ENCODE peak calls at places on chromosomes 6 and 20, in nine cellular contexts. T is pancreas; I is CD8-positive, alpha-beta T cell; S is ovary; Y is neural progenitor cell; B is Peyer's patch; H is stomach; A is thoracic aorta; U is heart right ventricle. X is an unnamed sample.
A peak's percentile ranks its signal among the peaks of the same experiment; 100 is the strongest.

GRCh38 chr20:13147071-13147961 is 73.8 kb upstream of the ISM1 start:
- DNase-seq in T (no peak), Y (no peak), A (no peak), I (no peak), H (no peak), B (no peak), U (no peak), S (peak; percentile 36), X (no peak)

GRCh38 chr20:59525500-59526241 is 78.7 kb upstream of the PHACTR3 start:
- DNase-seq in B (peak; percentile 65), H (peak; percentile 58), Y (peak; percentile 84), A (no peak), U (peak; percentile 59), T (no peak), S (peak; percentile 64), I (no peak), X (no peak)

GRCh38 chr20:48933017-48933766 is 11.7 kb downstream of the ARFGEF2 start:
- DNase-seq in A (no peak), U (no peak), T (no peak), S (no peak), B (peak; percentile 74), Y (no peak), H (no peak), I (no peak), X (no peak)

GRCh38 chr6:41642090-41642959 is 4.1 kb downstream of the MDFI start:
- DNase-seq in I (no peak), H (no peak), A (no peak), T (no peak), B (peak; percentile 40), U (no peak), S (no peak), Y (no peak), X (no peak)

GRCh38 chr6:79632580-79632979 is 1.5 kb downstream of the SH3BGRL2 start:
- DNase-seq in S (no peak), U (no peak), T (no peak), H (no peak), A (no peak), B (no peak), I (no peak), Y (no peak), X (no peak)

GRCh38 chr6:18350271-18350670 is 36.9 kb upstream of the RNF144B start:
- DNase-seq in T (no peak), B (no peak), S (no peak), U (no peak), Y (no peak), H (no peak), I (no peak), A (no peak), X (no peak)

GRCh38 chr20:53943522-53944291 is 126.7 kb downstream of the BCAS1 start:
- DNase-seq in U (no peak), B (no peak), S (no peak), I (no peak), A (no peak), Y (no peak), T (no peak), H (no peak), X (no peak)

GRCh38 chr20:5863040-5863811 is 87.1 kb downstream of the TRMT6 start:
- DNase-seq in T (peak; percentile 52), U (peak; percentile 19), H (no peak), Y (no peak), S (peak; percentile 71), I (no peak), B (no peak), A (no peak), X (no peak)

GRCh38 chr20:48986899-48987298 is 59.2 kb upstream of the CSE1L start:
- DNase-seq in A (no peak), B (no peak), S (no peak), H (no peak), Y (no peak), U (no peak), I (no peak), T (no peak), X (no peak)

GRCh38 chr6:10529231-10529801 is 8.2 kb downstream of the GCNT2 start:
- DNase-seq in Y (no peak), H (peak; percentile 71), A (no peak), S (no peak), I (no peak), T (no peak), B (peak; percentile 49), U (no peak), X (peak; percentile 54)

GRCh38 chr6:129946439-129947140 is 71.8 kb upstream of the L3MBTL3 start:
- DNase-seq in S (no peak), H (no peak), U (no peak), B (no peak), Y (peak; percentile 79), I (no peak), T (no peak), A (no peak), X (no peak)

GRCh38 chr6:156840136-156840535 is 63.0 kb downstream of the ARID1B start:
- DNase-seq in U (no peak), H (no peak), I (no peak), B (no peak), A (no peak), Y (no peak), T (no peak), S (no peak), X (no peak)

GRCh38 chr20:50165687-50166554 is 12.4 kb upstream of the PEDS1 start:
- DNase-seq in S (peak; percentile 96), T (peak; percentile 96), B (peak; percentile 95), U (peak; percentile 92), Y (peak; percentile 87), H (peak; percentile 95), I (peak; percentile 69), A (peak; percentile 99), X (peak; percentile 99)

GRCh38 chr20:59777321-59777705 is 156.1 kb downstream of the SYCP2 start:
- DNase-seq in B (peak; percentile 58), U (no peak), Y (no peak), H (no peak), S (no peak), A (no peak), T (no peak), I (no peak), X (no peak)

GRCh38 chr6:109579361-109579760 is 96.3 kb upstream of the ZBTB24 start:
- DNase-seq in H (no peak), B (no peak), S (no peak), A (no peak), U (no peak), T (no peak), I (no peak), Y (no peak), X (no peak)

GRCh38 chr20:5342031-5342430 is 25.3 kb upstream of the PROKR2 start:
- DNase-seq in I (no peak), Y (no peak), S (no peak), T (no peak), A (no peak), U (no peak), B (no peak), H (no peak), X (no peak)

GRCh38 chr20:29878281-29878741 is 1379.2 kb upstream of the DEFB115 start:
- DNase-seq in U (peak; percentile 14), B (peak; percentile 61), H (peak; percentile 26), A (no peak), Y (peak; percentile 24), T (peak; percentile 82), I (no peak), S (no peak), X (no peak)

GRCh38 chr20:10596726-10597125 is 77.1 kb downstream of the JAG1 start:
- DNase-seq in U (no peak), I (no peak), Y (no peak), A (no peak), S (no peak), B (no peak), H (no peak), T (no peak), X (no peak)

DNA sequence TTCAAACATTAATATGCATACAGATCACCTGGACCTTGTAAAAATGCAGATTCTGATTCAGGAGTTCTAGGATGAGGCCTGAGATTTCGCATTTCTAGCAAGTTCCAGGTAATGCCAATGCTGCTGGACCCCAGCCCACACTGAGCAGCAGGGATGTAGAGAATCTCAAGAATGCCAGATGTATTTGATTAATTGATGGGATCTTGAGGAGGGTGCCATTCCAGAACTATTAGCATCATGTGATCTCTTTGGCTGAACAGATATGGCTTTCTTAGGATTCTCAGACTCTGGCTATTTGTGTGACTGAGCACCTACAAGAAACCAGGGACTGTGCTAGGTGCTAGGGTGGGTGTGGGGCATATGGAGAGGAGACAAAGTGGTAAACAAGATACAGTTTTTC is 16.5 kb upstream of the SNX3 start:
- DNase-seq in S (no peak), T (no peak), H (no peak), U (no peak), I (no peak), Y (no peak), B (no peak), A (no peak), X (no peak)
- TF ChIP-seq CTCF in S (no peak), T (no peak), H (no peak), U (no peak), I (no peak), Y (no peak), B (no peak), A (no peak), X (no peak)

GRCh38 chr20:43938017-43938655 is 23.5 kb downstream of the TOX2 start:
- DNase-seq in U (no peak), Y (no peak), S (no peak), T (no peak), A (no peak), H (no peak), I (no peak), B (peak; percentile 30), X (no peak)
- H3K27ac ChIP-seq in U (no peak overlapping the region), Y (no peak overlapping the region), S (no peak overlapping the region), T (no peak overlapping the region), A (no peak overlapping the region), H (no peak overlapping the region), I (no peak overlapping the region), B (no peak overlapping the region), X (no peak overlapping the region)

GRCh38 chr6:50718566-50718965 is 5.2 kb downstream of the TFAP2D start:
- DNase-seq in S (no peak), H (no peak), Y (no peak), T (no peak), I (no peak), B (no peak), A (no peak), U (no peak), X (no peak)
- H3K4me1 ChIP-seq in S (no peaks in the 10 kb centered on the region), H (no peaks in the 10 kb centered on the region), Y (peaks cover 23% of the 10 kb centered on the region), T (no peaks in the 10 kb centered on the region), I (no peaks in the 10 kb centered on the region), B (no peaks in the 10 kb centered on the region), A (no peaks in the 10 kb centered on the region), U (no peaks in the 10 kb centered on the region), X (no peaks in the 10 kb centered on the region)

GRCh38 chr6:131963063-131963462 is 11.9 kb upstream of the CCN2 start:
- DNase-seq in U (no peak), A (no peak), S (no peak), I (no peak), Y (no peak), T (no peak), B (no peak), H (no peak), X (no peak)

GRCh38 chr6:131955876-131956275 is 4.7 kb upstream of the CCN2 start:
- DNase-seq in T (no peak), Y (no peak), I (no peak), H (no peak), B (no peak), S (no peak), A (no peak), U (no peak), X (no peak)

GRCh38 chr6:131958551-131959470 is 7.6 kb upstream of the CCN2 start:
- DNase-seq in A (no peak), H (peak; percentile 57), Y (no peak), S (no peak), B (peak; percentile 37), T (no peak), U (no peak), I (no peak), X (no peak)

GRCh38 chr6:131958095-131958494 is 6.9 kb upstream of the CCN2 start:
- DNase-seq in I (no peak), Y (no peak), H (no peak), A (no peak), U (no peak), T (no peak), S (no peak), B (no peak), X (no peak)

GRCh38 chr6:131960371-131961133 is 9.4 kb upstream of the CCN2 start:
- DNase-seq in U (no peak), A (no peak), T (no peak), Y (no peak), I (no peak), H (no peak), S (no peak), B (no peak), X (no peak)
- TF ChIP-seq CTCF in U (peak; percentile 47), A (no peak), T (no peak), Y (peak; percentile 20), I (no peak), H (no peak), S (no peak), B (no peak), X (no peak)

X was measured in breast epithelium.